ENCODE peak calls at places on chromosomes 6 and 20, in ten cellular contexts. E is tibial artery, B is fibroblast of lung, N is OCI-LY7, H is HFF-Myc, G is pancreas, L is endodermal cell, Z is left lung, D is esophagus squamous epithelium, R is spleen. O is an unnamed sample.

GRCh38 chr6:41651246-41651961 is 13.1 kb downstream of the MDFI start:
- DNase-seq in E (no peak), B (no peak), N (no peak), H (no peak), G (no peak), L (peak), Z (no peak), D (no peak), R (no peak), O (no peak)

GRCh38 chr6:3761989-3762270 is 10.4 kb upstream of the PXDC1 start:
- DNase-seq in E (no peak), B (no peak), N (no peak), H (no peak), G (no peak), L (peak), Z (no peak), D (no peak), R (no peak), O (no peak)

GRCh38 chr6:134480593-134480992 is 162.7 kb upstream of the SGK1 start:
- DNase-seq in E (no peak), B (peak), N (no peak), H (no peak), G (peak), L (no peak), Z (no peak), D (no peak), R (no peak), O (no peak)

GRCh38 chr6:116842374-116842947 is 13.6 kb upstream of the GPRC6A start:
- DNase-seq in E (no peak), B (peak), N (no peak), H (no peak), G (no peak), L (no peak), Z (no peak), D (no peak), R (no peak), O (no peak)

GRCh38 chr6:119467478-119468081 is 118.0 kb upstream of the MAN1A1 start:
- DNase-seq in E (no peak), B (peak), N (no peak), H (no peak), G (no peak), L (no peak), Z (no peak), D (no peak), R (no peak), O (peak)

GRCh38 chr20:46559685-46560440 is 9.4 kb upstream of the OCSTAMP start:
- DNase-seq in E (no peak), B (no peak), N (no peak), H (no peak), G (no peak), L (no peak), Z (no peak), D (no peak), R (no peak), O (no peak)

GRCh38 chr20:53413188-53413631 is 180.4 kb downstream of the ZNF217 start:
- DNase-seq in E (no peak), B (no peak), N (peak), H (no peak), G (peak), L (peak), Z (peak), D (no peak), R (peak), O (no peak)

GRCh38 chr6:76779068-76779467 is 684.2 kb downstream of the HTR1B start:
- DNase-seq in E (no peak), B (no peak), N (no peak), H (no peak), G (no peak), L (no peak), Z (no peak), D (no peak), R (no peak), O (no peak)

GRCh38 chr6:22043284-22043962 is 253.4 kb downstream of the PRL start:
- DNase-seq in E (no peak), B (peak), N (no peak), H (no peak), G (no peak), L (no peak), Z (no peak), D (no peak), R (no peak), O (no peak)
- H3K4me3 ChIP-seq in E (peak), B (no peak), N (no peak), H (no peak), G (no peak), L (no peak), Z (no peak), D (peak), R (no peak), O (peak)

GRCh38 chr6:73942581-73942980 is 246.6 kb downstream of the CD109 start:
- DNase-seq in E (no peak), B (peak), N (no peak), H (no peak), G (no peak), L (peak), Z (no peak), D (no peak), R (no peak), O (no peak)
- TF ChIP-seq CTCF in E (no peak), B (no peak), N (peak), H (no peak), G (no peak), L (peak), Z (no peak), D (no peak), R (no peak), O (peak)

GRCh38 chr6:33905081-33905609 is 101.3 kb upstream of the MLN start:
- DNase-seq in E (no peak), B (no peak), N (no peak), H (no peak), G (no peak), L (no peak), Z (no peak), D (no peak), R (peak), O (no peak)
- H3K4me3 ChIP-seq in E (no peak), B (no peak), N (no peak), H (no peak), G (no peak), L (no peak), Z (no peak), D (no peak), R (peak), O (no peak)

GRCh38 chr6:74578339-74578738 is 627.5 kb downstream of the COL12A1 start:
- DNase-seq in E (no peak), B (peak), N (no peak), H (peak), G (no peak), L (no peak), Z (no peak), D (no peak), R (no peak), O (peak)

GRCh38 chr6:74577619-74578018 is 628.2 kb downstream of the COL12A1 start:
- DNase-seq in E (no peak), B (no peak), N (no peak), H (no peak), G (no peak), L (no peak), Z (no peak), D (no peak), R (no peak), O (no peak)

GRCh38 chr6:74573613-74574012 is 632.2 kb downstream of the COL12A1 start:
- DNase-seq in E (no peak), B (no peak), N (no peak), H (no peak), G (no peak), L (no peak), Z (no peak), D (no peak), R (no peak), O (no peak)

GRCh38 chr6:74570044-74570443 is 635.8 kb downstream of the COL12A1 start:
- DNase-seq in E (no peak), B (no peak), N (no peak), H (no peak), G (no peak), L (no peak), Z (no peak), D (no peak), R (no peak), O (no peak)

DNA sequence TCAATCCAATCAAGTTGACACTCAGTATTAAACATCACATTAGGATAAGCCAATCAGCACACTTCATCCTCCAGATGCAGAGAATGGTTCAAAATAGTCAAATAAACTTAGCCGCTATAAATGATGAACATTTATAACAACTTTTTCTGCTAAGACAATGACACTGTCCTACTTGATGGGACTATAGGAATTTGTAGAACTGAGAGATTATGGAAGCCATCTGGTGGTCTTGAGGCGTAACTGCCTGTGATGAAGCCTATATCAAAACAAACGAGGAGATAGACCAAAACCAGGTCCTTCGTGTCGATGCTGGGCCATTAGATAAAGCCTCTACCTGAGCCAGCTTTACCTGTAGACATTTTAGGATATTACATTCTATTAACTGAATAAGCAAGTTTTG is 631.1 kb downstream of the COL12A1 start:
- DNase-seq in E (no peak), B (peak), N (peak), H (no peak), G (no peak), L (peak), Z (no peak), D (no peak), R (no peak), O (no peak)
- TF ChIP-seq CTCF in E (no peak), B (peak), N (peak), H (peak), G (peak), L (peak), Z (peak), D (no peak), R (peak), O (peak)

GRCh38 chr6:35601331-35602132 is 87.2 kb downstream of the FKBP5 start:
- DNase-seq in E (peak), B (peak), N (no peak), H (peak), G (no peak), L (peak), Z (no peak), D (no peak), R (peak), O (peak)

GRCh38 chr6:35603326-35604202 is 85.2 kb downstream of the FKBP5 start:
- DNase-seq in E (no peak), B (peak), N (no peak), H (no peak), G (no peak), L (no peak), Z (no peak), D (no peak), R (peak), O (no peak)

GRCh38 chr6:35599761-35600658 is 87.3 kb upstream of the TULP1 start:
- DNase-seq in E (no peak), B (no peak), N (no peak), H (no peak), G (no peak), L (no peak), Z (no peak), D (no peak), R (no peak), O (no peak)

GRCh38 chr6:35602133-35602946 is 86.4 kb downstream of the FKBP5 start:
- DNase-seq in E (no peak), B (peak), N (no peak), H (no peak), G (no peak), L (no peak), Z (no peak), D (no peak), R (peak), O (no peak)

DNA sequence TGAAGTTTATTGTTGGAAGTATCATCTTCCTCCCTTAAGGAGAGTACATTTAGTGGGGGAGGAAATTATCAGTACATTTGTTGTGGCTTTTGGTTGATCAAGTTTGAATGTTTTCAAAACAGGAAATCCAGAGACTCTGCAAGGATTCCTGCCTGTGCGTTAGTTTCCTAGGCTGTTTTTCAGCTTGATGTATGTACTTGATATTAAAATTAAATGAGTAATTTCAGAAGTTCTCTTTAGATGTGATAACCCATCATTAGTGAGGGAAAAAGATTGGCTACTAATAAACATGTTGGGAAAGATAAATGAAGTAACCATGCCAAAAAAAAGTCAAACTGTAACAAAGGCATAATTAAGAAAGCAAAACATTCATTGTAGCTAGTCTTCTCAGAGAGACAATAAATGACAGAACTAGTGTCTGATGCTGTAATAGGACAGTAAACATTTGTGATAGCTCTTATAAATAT is 88.0 kb upstream of the TULP1 start:
- DNase-seq in E (no peak), B (no peak), N (no peak), H (no peak), G (no peak), L (no peak), Z (no peak), D (no peak), R (no peak), O (no peak)
- H3K4me3 ChIP-seq in E (peak), B (peak), N (no peak), H (no peak), G (no peak), L (peak), Z (no peak), D (peak), R (peak), O (no peak)

GRCh38 chr20:49906615-49907154 is 8.6 kb downstream of the SPATA2 start:
- DNase-seq in E (peak), B (no peak), N (no peak), H (no peak), G (no peak), L (no peak), Z (no peak), D (no peak), R (no peak), O (no peak)

GRCh38 chr20:49910340-49910706 is 5.0 kb downstream of the SPATA2 start:
- DNase-seq in E (peak), B (no peak), N (no peak), H (no peak), G (no peak), L (no peak), Z (no peak), D (no peak), R (no peak), O (no peak)

GRCh38 chr20:49907405-49908257 is 7.7 kb downstream of the SPATA2 start:
- DNase-seq in E (peak), B (no peak), N (no peak), H (no peak), G (no peak), L (no peak), Z (no peak), D (no peak), R (no peak), O (no peak)

GRCh38 chr20:49908258-49908565 is 7.1 kb downstream of the SPATA2 start:
- DNase-seq in E (peak), B (no peak), N (no peak), H (no peak), G (no peak), L (no peak), Z (no peak), D (no peak), R (no peak), O (no peak)

GRCh38 chr20:49909499-49910339 is 5.6 kb downstream of the SPATA2 start:
- DNase-seq in E (peak), B (no peak), N (no peak), H (no peak), G (no peak), L (peak), Z (no peak), D (no peak), R (no peak), O (no peak)
- TF ChIP-seq CTCF in E (no peak), B (peak), N (peak), H (peak), G (no peak), L (peak), Z (no peak), D (no peak), R (peak), O (peak)

GRCh38 chr6:105604593-105604905 is 201.7 kb upstream of the PREP start:
- DNase-seq in E (no peak), B (no peak), N (no peak), H (no peak), G (no peak), L (no peak), Z (no peak), D (no peak), R (no peak), O (no peak)
- H3K4me3 ChIP-seq in E (no peak), B (no peak), N (no peak), H (no peak), G (no peak), L (no peak), Z (no peak), D (no peak), R (no peak), O (no peak)

O was measured in AG09309.